ENCODE peak calls at places on chromosomes 16 and 17, in nine cellular contexts. S, W, K, Q, Y, U, I, M and R are unnamed samples.

GRCh38 chr16:57265850-57266530 is 18.5 kb downstream of the PLLP start:
- DNase-seq in S (peak), W (no peak), K (peak), Q (peak), Y (peak), U (peak), I (no peak), M (no peak), R (no peak)

GRCh38 chr16:65576631-65577030 is 454.8 kb upstream of the CDH11 start:
- DNase-seq in S (no peak), W (no peak), K (no peak), Q (no peak), Y (no peak), U (no peak), I (no peak), M (peak), R (no peak)

GRCh38 chr17:47225436-47225858 is 16.3 kb downstream of the MYL4 start:
- DNase-seq in S (peak), W (no peak), K (peak), Q (peak), Y (peak), U (peak), I (peak), M (no peak), R (peak)

GRCh38 chr17:37791985-37792384 is 47.1 kb upstream of the HNF1B start:
- DNase-seq in S (no peak), W (no peak), K (no peak), Q (no peak), Y (no peak), U (no peak), I (no peak), M (no peak), R (no peak)

GRCh38 chr17:58569216-58569615 is 54.8 kb upstream of the MTMR4 start:
- DNase-seq in S (no peak), W (peak), K (no peak), Q (no peak), Y (no peak), U (no peak), I (no peak), M (no peak), R (no peak)

GRCh38 chr17:36926226-36926625 is 11.0 kb upstream of the LHX1 start:
- DNase-seq in S (no peak), W (no peak), K (no peak), Q (no peak), Y (no peak), U (no peak), I (no peak), M (no peak), R (no peak)

GRCh38 chr16:1416521-1416941 is 2.0 kb upstream of the UNKL start:
- DNase-seq in S (no peak), W (no peak), K (no peak), Q (no peak), Y (no peak), U (no peak), I (peak), M (no peak), R (no peak)

GRCh38 chr16:21264226-21265036 is 13.7 kb downstream of the CRYM start:
- DNase-seq in S (no peak), W (no peak), K (no peak), Q (peak), Y (peak), U (peak), I (no peak), M (no peak), R (peak)

GRCh38 chr16:70582280-70582978 is 58.8 kb downstream of the SF3B3 start:
- DNase-seq in S (no peak), W (no peak), K (no peak), Q (no peak), Y (no peak), U (no peak), I (no peak), M (no peak), R (no peak)

GRCh38 chr16:68228652-68229051 is 7.3 kb downstream of the ESRP2 start:
- DNase-seq in S (no peak), W (no peak), K (no peak), Q (no peak), Y (peak), U (no peak), I (no peak), M (no peak), R (no peak)

GRCh38 chr17:33292184-33292980 is 713 bp downstream of the ASIC2 start:
- DNase-seq in S (no peak), W (no peak), K (no peak), Q (no peak), Y (peak), U (no peak), I (peak), M (peak), R (no peak)

GRCh38 chr17:62675260-62675659 is 47.8 kb downstream of the MRC2 start:
- DNase-seq in S (no peak), W (no peak), K (no peak), Q (no peak), Y (no peak), U (no peak), I (no peak), M (no peak), R (no peak)

GRCh38 chr16:67248401-67249177 is at the start of gene SLC9A5:
- DNase-seq in S (no peak), W (no peak), K (peak), Q (peak), Y (no peak), U (peak), I (no peak), M (peak), R (no peak)

GRCh38 chr17:57284984-57285646 is 28.8 kb downstream of the MSI2 start:
- DNase-seq in S (no peak), W (no peak), K (no peak), Q (no peak), Y (no peak), U (no peak), I (no peak), M (no peak), R (no peak)

GRCh38 chr16:78446486-78446885 is 347.0 kb downstream of the WWOX start:
- DNase-seq in S (no peak), W (no peak), K (no peak), Q (no peak), Y (no peak), U (no peak), I (no peak), M (no peak), R (no peak)

GRCh38 chr17:38789185-38789584 is 10.2 kb downstream of the PIP4K2B start:
- DNase-seq in S (no peak), W (no peak), K (no peak), Q (no peak), Y (no peak), U (no peak), I (no peak), M (no peak), R (peak)

GRCh38 chr17:57954421-57955182 is 610 bp downstream of the CUEDC1 start:
- DNase-seq in S (peak), W (no peak), K (peak), Q (peak), Y (peak), U (peak), I (peak), M (peak), R (no peak)

GRCh38 chr17:9538626-9539025 is 37.0 kb downstream of the STX8 start:
- DNase-seq in S (no peak), W (no peak), K (no peak), Q (no peak), Y (no peak), U (no peak), I (no peak), M (no peak), R (no peak)

GRCh38 chr16:27302126-27302525 is 11.6 kb upstream of the IL4R start:
- DNase-seq in S (no peak), W (no peak), K (no peak), Q (no peak), Y (no peak), U (no peak), I (no peak), M (no peak), R (no peak)

GRCh38 chr16:87953308-87954208 is 2.3 kb downstream of the BANP start:
- DNase-seq in S (no peak), W (no peak), K (no peak), Q (no peak), Y (no peak), U (no peak), I (no peak), M (no peak), R (no peak)

GRCh38 chr16:87955302-87956168 is 4.3 kb downstream of the BANP start:
- DNase-seq in S (no peak), W (no peak), K (no peak), Q (no peak), Y (no peak), U (no peak), I (no peak), M (no peak), R (no peak)

GRCh38 chr16:87956169-87956770 is 5.0 kb downstream of the BANP start:
- DNase-seq in S (no peak), W (no peak), K (no peak), Q (peak), Y (peak), U (peak), I (no peak), M (peak), R (no peak)

GRCh38 chr16:87954361-87954760 is 3.1 kb downstream of the BANP start:
- DNase-seq in S (no peak), W (no peak), K (no peak), Q (no peak), Y (no peak), U (no peak), I (no peak), M (no peak), R (no peak)

GRCh38 chr16:87954826-87955225 is 3.6 kb downstream of the BANP start:
- DNase-seq in S (no peak), W (no peak), K (peak), Q (no peak), Y (no peak), U (no peak), I (no peak), M (no peak), R (no peak)
- H3K4me3 ChIP-seq in S (no peak), W (no peak), K (no peak), Q (no peak), Y (no peak), U (no peak), I (no peak), M (no peak), R (no peak)

GRCh38 chr17:83200231-83200699 is 120.9 kb downstream of the METRNL start:
- DNase-seq in S (peak), W (peak), K (peak), Q (peak), Y (no peak), U (peak), I (no peak), M (no peak), R (no peak)
- TF ChIP-seq CTCF in S (no peak), W (no peak), K (no peak), Q (no peak), Y (no peak), U (no peak), I (no peak), M (no peak), R (no peak)

DNA sequence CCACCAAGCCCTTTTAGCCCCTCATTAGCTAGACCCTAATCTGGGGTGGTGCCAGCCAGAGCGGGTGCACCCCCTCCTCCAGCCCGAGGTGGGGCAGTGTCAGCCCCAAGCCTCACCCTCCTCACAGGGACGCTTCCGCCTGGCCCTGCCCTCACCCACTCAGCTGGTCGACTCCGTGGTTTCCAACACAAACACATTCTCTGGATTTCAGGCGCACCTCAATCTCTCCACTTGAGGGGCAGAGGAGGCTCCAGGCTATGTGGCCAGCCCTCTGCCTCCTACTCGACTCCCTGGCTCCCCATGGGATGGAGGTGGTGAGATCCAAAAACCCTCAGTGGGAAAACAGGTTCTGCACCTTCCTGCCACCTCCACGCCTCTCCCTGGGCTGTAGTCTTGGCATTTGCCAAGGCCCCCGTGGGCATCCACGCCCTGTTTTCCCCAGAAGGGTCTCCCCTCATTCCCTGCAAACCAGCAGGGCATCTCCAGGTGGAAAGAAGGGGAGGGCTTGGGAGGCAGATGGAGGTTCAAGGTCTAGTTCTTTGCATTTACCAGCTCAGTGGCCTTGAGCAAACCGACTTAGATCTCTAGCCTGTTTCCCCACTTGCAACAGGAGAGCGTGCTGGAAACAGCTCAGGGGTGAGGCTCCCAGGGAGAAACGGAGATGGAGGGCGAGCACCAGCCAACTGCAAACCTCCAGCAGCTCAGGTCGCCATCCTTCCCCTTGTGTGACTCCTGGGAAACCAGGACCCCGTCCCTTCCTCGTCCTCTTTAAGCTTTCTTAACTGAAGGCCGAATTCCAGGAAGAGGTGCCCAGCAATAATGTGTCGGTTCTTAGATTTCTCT is 1.7 kb downstream of the EMP2 start:
- DNase-seq in S (no peak), W (no peak), K (peak), Q (peak), Y (peak), U (no peak), I (no peak), M (peak), R (no peak)
- H3K4me3 ChIP-seq in S (no peak), W (no peak), K (no peak), Q (peak), Y (peak), U (peak), I (no peak), M (peak), R (peak)

GRCh38 chr17:12665263-12666210 is at the start of gene MYOCD:
- DNase-seq in S (no peak), W (no peak), K (peak), Q (peak), Y (peak), U (peak), I (peak), M (peak), R (no peak)
- TF ChIP-seq CTCF in S (no peak), W (no peak), K (no peak), Q (no peak), Y (no peak), U (no peak), I (no peak), M (no peak), R (no peak)